ENCODE peak calls at places on chromosomes 7 and 10, in six cellular contexts. X is endothelial cell; F is small intestine; H is fibroblast of the aortic adventitia; D is GM03348; W is activated naive CD4-positive, alpha-beta T cell treated with anti-CD3 and anti-CD28 coated beads for 36 hours. Z is an unnamed sample.

GRCh38 chr10:122154733-122155366 is 116.2 kb upstream of the BTBD16 start:
- DNase-seq in H (peak; percentile 86), W (no peak), F (no peak), D (peak; percentile 76), X (peak; percentile 15), Z (no peak)

GRCh38 chr10:3486346-3487065 is 298.5 kb downstream of the KLF6 start:
- DNase-seq in F (peak; percentile 81), X (peak; percentile 15), W (no peak), H (peak; percentile 29), D (no peak), Z (no peak)

GRCh38 chr10:4740471-4740870 is 85.5 kb upstream of the AKR1E2 start:
- DNase-seq in H (no peak), W (no peak), F (no peak), X (no peak), D (no peak), Z (no peak)

GRCh38 chr7:33973235-33974015 is 68.1 kb downstream of the BMPER start:
- DNase-seq in F (no peak), W (no peak), X (no peak), D (no peak), H (no peak), Z (no peak)

GRCh38 chr7:104362756-104363155 is 34.4 kb downstream of the LHFPL3 start:
- DNase-seq in X (no peak), H (no peak), W (no peak), F (no peak), D (no peak), Z (no peak)

GRCh38 chr7:47253650-47254080 is 328.2 kb downstream of the TNS3 start:
- DNase-seq in F (peak; percentile 57), W (no peak), X (peak; percentile 15), D (peak; percentile 77), H (peak; percentile 39), Z (peak; percentile 5)

GRCh38 chr10:116761883-116762282 is 19.5 kb upstream of the HSPA12A start:
- DNase-seq in X (no peak), D (no peak), H (no peak), F (no peak), W (no peak), Z (no peak)

GRCh38 chr7:156503195-156503594 is 137.4 kb upstream of the RNF32 start:
- DNase-seq in H (no peak), X (no peak), W (no peak), F (no peak), D (no peak), Z (no peak)

GRCh38 chr7:129939881-129940280 is 12.9 kb downstream of the UBE2H start:
- DNase-seq in W (no peak), D (no peak), X (no peak), H (no peak), F (no peak), Z (no peak)

GRCh38 chr7:141291541-141291940 is 217.7 kb downstream of the TMEM178B start:
- DNase-seq in W (no peak), H (no peak), X (no peak), D (no peak), F (no peak), Z (no peak)

GRCh38 chr10:94617389-94617944 is 66.1 kb upstream of the CYP2C18 start:
- DNase-seq in D (no peak), W (no peak), H (no peak), X (no peak), F (peak; percentile 58), Z (no peak)